ENCODE peak calls at places on chromosomes 13 and 19, in four cellular contexts. One of them, this sample, is unnamed.

GRCh38 chr19:34317311-34317927 is 47.6 kb upstream of the GPI start:
- DNase-seq in HepG2: no peak
- DNase-seq in K562: peak; percentile 45
- DNase-seq in Panc1: no peak
- DNase-seq in this sample: no peak

GRCh38 chr13:32267836-32268439 is 47.2 kb downstream of the ZAR1L start:
- DNase-seq in Panc1: peak; percentile 42
- DNase-seq in HepG2: no peak
- DNase-seq in K562: no peak
- DNase-seq in this sample: peak; percentile 51

GRCh38 chr19:30649934-30650614 is 277.9 kb downstream of the ZNF536 start:
- DNase-seq in HepG2: peak; percentile 57
- DNase-seq in K562: peak; percentile 50
- DNase-seq in Panc1: peak; percentile 38
- DNase-seq in this sample: peak; percentile 46

GRCh38 chr19:15255359-15255990 is 23.2 kb upstream of the EPHX3 start:
- DNase-seq in HepG2: no peak
- DNase-seq in K562: no peak
- DNase-seq in Panc1: no peak
- DNase-seq in this sample: no peak

GRCh38 chr19:37551123-37551993 is 43.2 kb downstream of the ZNF571 start:
- DNase-seq in HepG2: no peak
- DNase-seq in K562: peak; percentile 63
- DNase-seq in Panc1: no peak
- DNase-seq in this sample: no peak

GRCh38 chr13:48210178-48210577 is 22.8 kb upstream of the ITM2B start:
- DNase-seq in HepG2: no peak
- DNase-seq in Panc1: peak; percentile 50
- DNase-seq in K562: no peak
- DNase-seq in this sample: no peak

GRCh38 chr19:53195265-53195879 is 2.2 kb upstream of the ZNF665 start:
- DNase-seq in K562: peak; percentile 56
- DNase-seq in Panc1: peak; percentile 88
- DNase-seq in HepG2: peak; percentile 67
- DNase-seq in this sample: peak; percentile 42

GRCh38 chr13:73547239-73547638 is 488.4 kb downstream of the KLF5 start:
- DNase-seq in HepG2: no peak
- DNase-seq in Panc1: no peak
- DNase-seq in K562: no peak
- DNase-seq in this sample: no peak

GRCh38 chr13:75326173-75327131 is 155.5 kb downstream of the TBC1D4 start:
- DNase-seq in K562: peak; percentile 38
- DNase-seq in Panc1: no peak
- DNase-seq in HepG2: no peak
- DNase-seq in this sample: no peak

GRCh38 chr19:45391346-45391745 is 13.5 kb downstream of the PPP1R13L start:
- DNase-seq in Panc1: no peak
- DNase-seq in K562: peak; percentile 25
- DNase-seq in HepG2: peak; percentile 20
- DNase-seq in this sample: no peak

GRCh38 chr19:1182727-1183126 is 8.7 kb upstream of the SBNO2 start:
- DNase-seq in HepG2: no peak
- DNase-seq in Panc1: no peak
- DNase-seq in K562: no peak
- DNase-seq in this sample: no peak

GRCh38 chr19:30326076-30326710 is 46.0 kb upstream of the ZNF536 start:
- DNase-seq in Panc1: no peak
- DNase-seq in K562: no peak
- DNase-seq in HepG2: no peak
- DNase-seq in this sample: no peak

GRCh38 chr13:31072041-31072440 is 89.7 kb downstream of the HSPH1 start:
- DNase-seq in HepG2: no peak
- DNase-seq in Panc1: no peak
- DNase-seq in K562: no peak
- DNase-seq in this sample: no peak

GRCh38 chr13:24396821-24397220 is 87.4 kb downstream of the C1QTNF9 start:
- DNase-seq in K562: no peak
- DNase-seq in Panc1: no peak
- DNase-seq in HepG2: no peak
- DNase-seq in this sample: no peak

GRCh38 chr13:25117312-25117711 is 21.4 kb downstream of the PABPC3 start:
- DNase-seq in HepG2: no peak
- DNase-seq in Panc1: no peak
- DNase-seq in K562: no peak
- DNase-seq in this sample: no peak

GRCh38 chr19:35534803-35535480 is 1.7 kb downstream of the GAPDHS start:
- DNase-seq in K562: no peak
- DNase-seq in HepG2: no peak
- DNase-seq in Panc1: no peak
- DNase-seq in this sample: no peak

GRCh38 chr13:43305416-43305815 is 282.0 kb downstream of the DNAJC15 start:
- DNase-seq in HepG2: no peak
- DNase-seq in K562: no peak
- DNase-seq in Panc1: no peak
- DNase-seq in this sample: no peak

GRCh38 chr13:68982961-68983619 is 1124.5 kb upstream of the ATXN8OS start:
- DNase-seq in Panc1: no peak
- DNase-seq in HepG2: no peak
- DNase-seq in K562: no peak
- DNase-seq in this sample: no peak

GRCh38 chr19:56150358-56150757 is 9.3 kb downstream of the ZNF444 start:
- DNase-seq in HepG2: no peak
- DNase-seq in Panc1: no peak
- DNase-seq in K562: no peak
- DNase-seq in this sample: no peak

GRCh38 chr13:28586585-28587540 is 72.1 kb upstream of the POMP start:
- DNase-seq in Panc1: no peak
- DNase-seq in HepG2: no peak
- DNase-seq in K562: no peak
- DNase-seq in this sample: no peak

GRCh38 chr19:16161848-16162247 is 11.5 kb downstream of the CIB3 start:
- DNase-seq in K562: no peak
- DNase-seq in HepG2: no peak
- DNase-seq in Panc1: peak; percentile 54
- DNase-seq in this sample: peak; percentile 65

GRCh38 chr19:47176627-47177090 is 46.0 kb downstream of the SAE1 start:
- DNase-seq in K562: no peak
- DNase-seq in Panc1: no peak
- DNase-seq in HepG2: no peak
- DNase-seq in this sample: no peak

GRCh38 chr19:6423499-6424189 is 967 bp downstream of the KHSRP start:
- DNase-seq in Panc1: no peak
- DNase-seq in K562: peak; percentile 63
- DNase-seq in HepG2: peak; percentile 49
- DNase-seq in this sample: no peak

GRCh38 chr13:32073180-32073864 is 41.7 kb downstream of the FRY start:
- DNase-seq in HepG2: no peak
- DNase-seq in K562: no peak
- DNase-seq in Panc1: no peak
- DNase-seq in this sample: no peak

GRCh38 chr13:112956516-112957294 is 12.3 kb upstream of the MCF2L start:
- DNase-seq in Panc1: no peak
- DNase-seq in K562: no peak
- DNase-seq in HepG2: peak; percentile 77
- DNase-seq in this sample: no peak

GRCh38 chr19:8022275-8022674 is 16.8 kb upstream of the ELAVL1 start:
- DNase-seq in Panc1: no peak
- DNase-seq in HepG2: no peak
- DNase-seq in K562: peak; percentile 60
- DNase-seq in this sample: no peak

GRCh38 chr19:45098521-45099464 is 5.8 kb downstream of the PPP1R37 start:
- DNase-seq in HepG2: peak; percentile 40
- DNase-seq in K562: no peak
- DNase-seq in Panc1: no peak
- DNase-seq in this sample: no peak

GRCh38 chr13:23323946-23324709 is 109.4 kb downstream of the SACS start:
- DNase-seq in K562: no peak
- DNase-seq in HepG2: no peak
- DNase-seq in Panc1: no peak
- DNase-seq in this sample: no peak

DNA sequence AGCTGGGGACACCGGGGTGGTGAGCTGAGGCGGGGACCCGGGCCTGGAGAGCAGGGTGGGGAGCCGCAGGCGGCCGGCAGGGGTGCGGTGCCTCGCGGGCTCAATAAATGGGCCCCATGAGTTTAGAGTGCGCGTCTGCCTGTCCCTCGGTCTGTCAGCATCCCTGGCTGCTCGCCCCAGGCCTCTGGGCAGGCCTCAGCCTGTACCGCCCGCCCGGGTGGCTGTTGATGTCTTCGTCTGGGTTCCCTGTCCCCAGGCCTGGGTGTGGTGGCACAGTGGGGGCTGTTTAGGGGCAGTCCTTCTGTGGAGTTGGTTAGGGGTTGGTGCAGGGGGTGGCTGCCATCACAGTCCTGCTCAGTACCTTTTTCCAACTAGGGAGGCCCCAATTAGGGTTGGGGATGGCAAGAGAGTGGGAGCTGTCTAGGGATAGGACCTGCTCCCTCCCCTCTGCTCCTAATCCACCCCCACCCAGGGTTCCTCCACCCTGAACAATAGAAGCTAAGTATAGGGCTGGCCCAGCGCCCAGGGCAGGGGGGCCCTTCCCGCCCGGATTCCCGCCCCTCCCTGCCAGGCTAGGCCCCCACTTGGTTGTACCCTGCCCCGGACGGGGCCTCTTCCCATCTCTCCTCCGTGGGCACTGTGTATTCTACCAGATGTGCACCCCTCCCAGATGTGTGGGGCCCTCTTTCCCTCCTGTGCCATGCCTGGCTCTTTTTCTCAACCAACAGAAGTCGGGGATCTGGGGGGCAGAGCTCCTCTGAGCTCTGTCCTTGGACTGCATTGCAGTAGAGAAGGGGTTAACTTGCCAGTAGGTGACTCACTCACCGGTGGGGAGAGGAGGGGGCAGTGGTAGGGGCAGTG is 12.4 kb downstream of the CIC start:
- DNase-seq in K562: peak; percentile 62
- DNase-seq in HepG2: peak; percentile 76
- DNase-seq in Panc1: no peak
- DNase-seq in this sample: no peak
- TF ChIP-seq TCF7L2 in K562: no peak
- TF ChIP-seq TCF7L2 in HepG2: no peak
- TF ChIP-seq TCF7L2 in Panc1: no peak
- TF ChIP-seq TCF7L2 in this sample: no peak

DNA sequence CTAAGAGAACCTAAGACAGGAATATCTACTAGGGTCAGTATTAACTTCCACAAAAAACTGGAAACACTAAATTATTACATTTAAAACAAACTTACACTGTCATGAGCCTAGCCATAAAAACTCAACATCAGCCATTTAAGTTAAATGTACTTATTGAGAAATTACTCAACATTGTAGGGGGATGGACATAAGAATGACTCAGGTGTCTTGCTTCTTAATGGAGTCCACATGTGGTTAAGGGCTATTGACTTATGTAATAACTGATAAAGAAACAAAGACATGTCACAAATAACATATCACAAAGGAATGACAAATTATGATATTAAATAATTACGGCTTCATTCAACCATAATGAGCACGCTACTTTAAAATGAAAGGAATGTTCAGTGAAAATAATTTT is 36.2 kb downstream of the CLDN10 start:
- DNase-seq in K562: no peak
- DNase-seq in Panc1: no peak
- DNase-seq in HepG2: no peak
- DNase-seq in this sample: no peak
- TF ChIP-seq TCF7L2 in K562: no peak
- TF ChIP-seq TCF7L2 in Panc1: no peak
- TF ChIP-seq TCF7L2 in HepG2: no peak
- TF ChIP-seq TCF7L2 in this sample: no peak

GRCh38 chr19:18074192-18074591 is 12.5 kb downstream of the IL12RB1 start:
- DNase-seq in HepG2: peak; percentile 33
- DNase-seq in K562: no peak
- DNase-seq in Panc1: no peak
- DNase-seq in this sample: no peak

GRCh38 chr19:18070181-18070580 is 16.6 kb downstream of the IL12RB1 start:
- DNase-seq in Panc1: no peak
- DNase-seq in K562: no peak
- DNase-seq in HepG2: no peak
- DNase-seq in this sample: no peak

GRCh38 chr19:18069383-18069782 is 17.4 kb downstream of the IL12RB1 start:
- DNase-seq in K562: no peak
- DNase-seq in HepG2: no peak
- DNase-seq in Panc1: no peak
- DNase-seq in this sample: no peak

GRCh38 chr19:18072335-18072734 is 14.4 kb downstream of the IL12RB1 start:
- DNase-seq in HepG2: no peak
- DNase-seq in K562: no peak
- DNase-seq in Panc1: no peak
- DNase-seq in this sample: no peak

GRCh38 chr19:18073197-18073596 is 13.5 kb downstream of the IL12RB1 start:
- DNase-seq in K562: no peak
- DNase-seq in Panc1: no peak
- DNase-seq in HepG2: no peak
- DNase-seq in this sample: no peak
- TF ChIP-seq TCF7L2 in K562: no peak
- TF ChIP-seq TCF7L2 in Panc1: no peak
- TF ChIP-seq TCF7L2 in HepG2: no peak
- TF ChIP-seq TCF7L2 in this sample: no peak

DNA sequence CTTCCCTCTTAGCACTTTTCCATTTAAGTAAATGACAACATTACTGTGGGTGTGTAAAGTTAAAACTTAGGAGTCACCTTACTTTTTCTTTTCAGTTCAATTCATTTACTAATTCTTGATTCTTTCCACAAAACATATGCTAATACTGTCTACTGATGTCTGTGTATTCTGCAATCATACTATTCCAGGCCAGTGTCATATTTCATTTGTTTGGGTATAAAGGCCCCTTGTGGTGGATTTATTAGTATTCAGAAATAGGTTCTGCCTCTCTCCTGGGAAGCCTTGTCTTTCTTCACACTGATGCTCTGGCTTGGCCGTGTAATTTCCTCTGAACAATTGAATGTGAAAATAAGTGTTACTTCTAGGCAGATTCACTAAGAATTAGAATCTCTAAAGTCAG is 621.9 kb upstream of the SPRY2 start:
- DNase-seq in Panc1: no peak
- DNase-seq in HepG2: no peak
- DNase-seq in K562: no peak
- DNase-seq in this sample: no peak
- TF ChIP-seq TCF7L2 in Panc1: no peak
- TF ChIP-seq TCF7L2 in HepG2: no peak
- TF ChIP-seq TCF7L2 in K562: no peak
- TF ChIP-seq TCF7L2 in this sample: no peak

This sample was measured in HCT116.